ENCODE peak calls at places on chromosomes 13 and 19, in ten cellular contexts. F is HAP-1, Q is cardiac muscle cell, H is cardiac fibroblast, C is small intestine, J is AG09309, D is tibial nerve, N is psoas muscle, I is mesendoderm, K is A549. X is an unnamed sample.
A peak's percentile ranks its signal among the peaks of the same experiment; 100 is the strongest.

GRCh38 chr13:113672002-113672651 is 5.1 kb downstream of the GRK1 start:
- DNase-seq in C (no peak), D (no peak), N (peak; percentile 42), Q (no peak), F (no peak), J (no peak), I (no peak), H (no peak), K (no peak), X (no peak)

GRCh38 chr13:40058757-40059236 is 403.3 kb downstream of the COG6 start:
- DNase-seq in K (no peak), D (no peak), F (no peak), C (no peak), I (no peak), Q (no peak), N (no peak), H (no peak), J (no peak), X (no peak)

GRCh38 chr13:87661471-87661870 is 9.7 kb upstream of the SLITRK5 start:
- DNase-seq in J (no peak), F (peak; percentile 23), K (no peak), I (no peak), Q (no peak), H (no peak), N (no peak), C (no peak), D (no peak), X (peak; percentile 84)

GRCh38 chr19:14433454-14434156 is 499 bp downstream of the PKN1 start:
- DNase-seq in Q (no peak), D (no peak), H (no peak), K (no peak), J (no peak), F (no peak), I (no peak), C (peak; percentile 61), N (no peak), X (no peak)

GRCh38 chr13:32426981-32427851 is 714 bp downstream of the N4BP2L1 start:
- DNase-seq in I (peak; percentile 64), Q (peak; percentile 51), J (no peak), K (no peak), F (no peak), H (peak; percentile 16), C (peak; percentile 45), D (peak; percentile 39), N (peak; percentile 79), X (no peak)

GRCh38 chr19:33487901-33488817 is 33.4 kb downstream of the PEPD start:
- DNase-seq in K (no peak), I (no peak), H (no peak), F (no peak), D (no peak), N (no peak), C (no peak), Q (no peak), J (no peak), X (no peak)

GRCh38 chr13:83232626-83233025 is 649.6 kb downstream of the SLITRK1 start:
- DNase-seq in Q (no peak), N (no peak), K (no peak), H (no peak), J (no peak), I (no peak), F (no peak), D (no peak), C (no peak), X (no peak)

GRCh38 chr19:15166700-15167099 is 34.1 kb downstream of the NOTCH3 start:
- DNase-seq in C (no peak), H (no peak), K (no peak), J (no peak), D (no peak), Q (no peak), I (peak; percentile 53), F (no peak), N (no peak), X (no peak)

GRCh38 chr19:55116232-55117062 is 990 bp downstream of the PPP1R12C start:
- DNase-seq in C (peak; percentile 50), H (peak; percentile 76), N (peak; percentile 80), K (peak; percentile 67), J (no peak), Q (no peak), F (peak; percentile 48), I (peak; percentile 64), D (peak; percentile 67), X (no peak)

GRCh38 chr13:53703371-53704080 is 674.9 kb downstream of the OLFM4 start:
- DNase-seq in J (no peak), C (no peak), K (no peak), Q (no peak), I (no peak), D (no peak), F (peak; percentile 96), N (no peak), H (no peak), X (no peak)

GRCh38 chr19:16026756-16027155 is 49.5 kb upstream of the TPM4 start:
- DNase-seq in D (no peak), I (no peak), H (no peak), F (no peak), N (no peak), K (no peak), C (no peak), J (no peak), Q (no peak), X (no peak)

GRCh38 chr13:98571955-98572662 is 4.8 kb downstream of the STK24 start:
- DNase-seq in Q (no peak), D (no peak), F (no peak), J (peak; percentile 57), I (peak; percentile 22), K (no peak), C (peak; percentile 86), N (peak; percentile 69), H (peak; percentile 27), X (peak; percentile 64)

GRCh38 chr13:98451676-98452105 is 125.2 kb downstream of the STK24 start:
- DNase-seq in I (no peak), N (peak; percentile 75), Q (no peak), D (peak; percentile 48), C (no peak), F (no peak), J (no peak), H (peak; percentile 34), K (no peak), X (peak; percentile 32)

GRCh38 chr19:524062-524674 is 7.4 kb upstream of the CDC34 start:
- DNase-seq in K (no peak), F (no peak), N (peak; percentile 63), H (peak; percentile 18), J (no peak), D (no peak), Q (no peak), I (no peak), C (no peak), X (no peak)

GRCh38 chr19:13102666-13103584 is at the start of gene LYL1:
- DNase-seq in I (peak; percentile 89), D (peak; percentile 43), K (peak; percentile 18), N (peak; percentile 88), Q (peak; percentile 89), C (peak; percentile 49), J (no peak), H (peak; percentile 77), F (no peak), X (no peak)
- H3K4me3 ChIP-seq in I (no peak within 1 kb of the TSS), D (peak within 1 kb of the TSS; percentile 57), K (no peak within 1 kb of the TSS), N (peak within 1 kb of the TSS; percentile 64), Q (peak within 1 kb of the TSS; percentile 8), C (peak within 1 kb of the TSS; percentile 30), J (no peak within 1 kb of the TSS), H (peak within 1 kb of the TSS; percentile 27), F (peak within 1 kb of the TSS; percentile 21), X (peak within 1 kb of the TSS; percentile 29)

GRCh38 chr13:71786815-71787214 is 80.2 kb downstream of the DACH1 start:
- DNase-seq in N (no peak), K (no peak), J (no peak), I (peak; percentile 3), D (no peak), F (peak; percentile 72), Q (no peak), H (no peak), C (no peak), X (no peak)
- H3K4me3 ChIP-seq in N (no peak overlapping the region), K (no peak overlapping the region), J (no peak overlapping the region), I (no peak overlapping the region), D (no peak overlapping the region), F (no peak overlapping the region), Q (no peak overlapping the region), H (no peak overlapping the region), C (no peak overlapping the region), X (no peak overlapping the region)

GRCh38 chr19:38632476-38633213 is 13.7 kb downstream of the EIF3K start:
- DNase-seq in I (no peak), Q (no peak), H (no peak), K (no peak), J (no peak), N (no peak), F (no peak), C (no peak), D (no peak), X (no peak)
- H3K4me3 ChIP-seq in I (no peak overlapping the region), Q (no peak overlapping the region), H (no peak overlapping the region), K (no peak overlapping the region), J (no peak overlapping the region), N (no peak overlapping the region), F (no peak overlapping the region), C (no peak overlapping the region), D (no peak overlapping the region), X (no peak overlapping the region)

DNA sequence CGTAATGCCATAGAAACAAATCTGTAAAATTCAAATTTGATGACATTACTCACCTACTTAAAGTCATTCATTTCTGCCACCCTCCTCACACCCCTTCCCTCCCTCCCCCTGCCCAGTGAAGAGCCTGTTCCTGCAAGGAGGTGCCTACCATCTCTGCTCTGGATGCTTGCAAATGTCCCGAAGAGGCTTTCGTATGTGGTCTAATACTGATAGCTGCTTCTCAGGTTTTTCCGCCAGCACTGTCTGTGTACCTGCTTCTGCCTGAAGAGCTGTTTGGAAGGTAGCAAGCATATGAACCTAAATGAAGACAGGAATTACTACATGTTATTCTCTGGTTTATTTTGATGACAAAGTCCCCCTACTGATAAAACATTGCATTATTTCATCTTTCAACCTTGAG is 57.1 kb downstream of the GPALPP1 start:
- DNase-seq in H (no peak), J (no peak), I (no peak), N (no peak), D (no peak), Q (no peak), K (no peak), F (no peak), C (no peak), X (no peak)
- H3K4me3 ChIP-seq in H (no peak overlapping the region), J (no peak overlapping the region), I (no peak overlapping the region), N (peak overlapping the region; percentile 64), D (peak overlapping the region; percentile 46), Q (peak overlapping the region; percentile 47), K (peak overlapping the region; percentile 40), F (no peak overlapping the region), C (no peak overlapping the region), X (peak overlapping the region; percentile 58)

DNA sequence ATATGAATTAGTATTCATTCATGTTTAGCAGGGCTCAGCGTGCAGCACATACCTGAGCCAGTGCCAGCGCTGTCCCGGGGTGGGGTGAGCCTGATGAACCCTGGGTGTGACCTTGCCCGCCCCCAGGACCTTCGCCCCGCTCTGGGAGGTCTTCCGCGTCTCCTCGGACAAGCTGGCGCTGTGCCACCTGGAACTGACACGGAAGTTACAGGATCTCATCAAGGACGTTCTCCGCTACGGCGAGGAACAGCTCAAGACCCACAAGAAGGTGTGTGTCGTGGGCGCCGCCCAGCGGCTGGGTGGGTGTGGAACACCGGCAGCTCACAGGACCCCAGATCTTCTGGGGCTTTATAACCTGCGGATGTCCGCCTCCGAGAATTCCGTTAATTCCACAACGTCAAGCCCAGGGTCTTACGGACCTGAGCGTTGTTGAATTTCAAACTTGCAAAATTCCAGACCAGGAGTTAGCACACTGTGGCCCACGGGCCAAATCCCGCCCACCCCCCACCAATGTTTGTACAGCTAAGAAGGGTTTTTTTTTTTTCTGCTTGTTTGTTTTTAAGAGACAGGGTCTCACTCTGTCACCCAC is 15.4 kb downstream of the FCHO1 start:
- DNase-seq in F (peak; percentile 87), K (peak; percentile 97), H (peak; percentile 91), J (no peak), D (peak; percentile 77), I (peak; percentile 91), N (peak; percentile 84), Q (peak; percentile 88), C (peak; percentile 99), X (no peak)
- H3K4me3 ChIP-seq in F (peak overlapping the region; percentile 8), K (peak overlapping the region; percentile 24), H (peak overlapping the region; percentile 28), J (peak overlapping the region; percentile 28), D (no peak overlapping the region), I (no peak overlapping the region), N (no peak overlapping the region), Q (no peak overlapping the region), C (no peak overlapping the region), X (peak overlapping the region; percentile 19)